ENCODE peak calls at places on chromosome 1, in eight cellular contexts. J is psoas muscle, B is PC-9, Y is vagina, Z is mammary epithelial cell, K is ovary, N is upper lobe of right lung, A is heart right ventricle. R is an unnamed sample.

GRCh38 chr1:183764981-183765380 is 39.9 kb upstream of the RGL1 start:
- DNase-seq in N (no peak), K (no peak), Z (peak; percentile 7), J (no peak), Y (no peak), A (no peak), B (no peak), R (no peak)

GRCh38 chr1:58107943-58108342 is 438.6 kb downstream of the OMA1 start:
- DNase-seq in N (no peak), B (no peak), J (no peak), K (no peak), Y (no peak), Z (no peak), A (no peak), R (no peak)

GRCh38 chr1:235050911-235051360 is 77.7 kb downstream of the TOMM20 start:
- DNase-seq in Z (no peak), A (peak; percentile 47), J (no peak), Y (no peak), K (peak; percentile 33), B (no peak), N (peak; percentile 48), R (no peak)

GRCh38 chr1:160541622-160542302 is 18.7 kb upstream of the SLAMF6 start:
- DNase-seq in B (no peak), J (no peak), Z (no peak), A (no peak), K (no peak), N (no peak), Y (no peak), R (no peak)

GRCh38 chr1:26297057-26297790 is 9.2 kb downstream of the UBXN11 start:
- DNase-seq in J (no peak), A (no peak), B (no peak), K (no peak), Y (no peak), N (no peak), Z (no peak), R (no peak)

GRCh38 chr1:66690666-66691381 is 61.4 kb upstream of the DYNLT5 start:
- DNase-seq in B (no peak), Z (no peak), J (no peak), A (no peak), Y (no peak), K (no peak), N (no peak), R (no peak)

GRCh38 chr1:227562923-227563318 is 435 bp upstream of the ZNF678 start:
- DNase-seq in Z (no peak), N (no peak), J (peak; percentile 50), Y (no peak), A (no peak), B (no peak), K (peak; percentile 20), R (no peak)

GRCh38 chr1:212512731-212513559 is 80.2 kb downstream of the NENF start:
- DNase-seq in Z (no peak), A (no peak), Y (no peak), J (no peak), N (no peak), B (peak; percentile 79), K (no peak), R (no peak)

GRCh38 chr1:93079685-93080141 is 630 bp downstream of the MTF2 start:
- DNase-seq in B (no peak), Z (peak; percentile 11), A (peak; percentile 13), K (peak; percentile 48), Y (no peak), N (peak; percentile 70), J (peak; percentile 56), R (peak; percentile 23)

GRCh38 chr1:241316372-241316771 is 40.6 kb downstream of the RGS7 start:
- DNase-seq in Z (no peak), B (no peak), Y (no peak), K (no peak), J (no peak), N (no peak), A (no peak), R (no peak)
- H3K4me3 ChIP-seq in Z (no peak overlapping the region), B (no peak overlapping the region), Y (no peak overlapping the region), K (no peak overlapping the region), J (no peak overlapping the region), N (no peak overlapping the region), A (no peak overlapping the region), R (no peak overlapping the region)

GRCh38 chr1:85628791-85629531 is 48.4 kb downstream of the CCN1 start:
- DNase-seq in Z (peak; percentile 49), J (peak; percentile 58), Y (no peak), K (no peak), B (peak; percentile 70), N (peak; percentile 77), A (peak; percentile 38), R (no peak)

GRCh38 chr1:85626818-85627217 is 46.3 kb downstream of the CCN1 start:
- DNase-seq in J (no peak), N (no peak), Y (no peak), B (no peak), K (no peak), Z (no peak), A (no peak), R (no peak)

GRCh38 chr1:85624361-85624760 is 43.8 kb downstream of the CCN1 start:
- DNase-seq in Z (no peak), B (no peak), J (no peak), A (no peak), K (no peak), Y (no peak), N (no peak), R (no peak)

DNA sequence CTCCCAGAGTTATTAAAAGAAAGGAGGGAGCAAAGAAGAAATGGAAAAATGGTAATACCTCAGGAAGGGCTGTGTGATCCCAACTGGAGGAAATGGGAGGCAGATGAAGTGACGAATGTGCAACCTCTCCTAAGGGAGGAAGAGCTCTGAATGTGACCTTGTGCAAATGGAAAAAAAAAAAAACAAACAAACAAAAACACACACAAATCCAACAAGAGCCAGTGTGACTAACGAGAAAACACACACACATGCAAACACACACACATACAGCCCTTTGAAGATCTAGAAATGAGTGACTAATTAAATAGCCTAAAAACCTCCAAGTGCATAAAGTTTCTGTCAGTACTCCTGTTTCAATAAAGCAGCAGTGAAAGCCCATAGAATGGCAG is 49.0 kb downstream of the CCN1 start:
- DNase-seq in Y (no peak), J (no peak), N (no peak), A (no peak), K (no peak), B (no peak), Z (no peak), R (no peak)
- TF ChIP-seq CTCF in Y (no peak), J (no peak), N (no peak), A (no peak), K (no peak), B (no peak), Z (no peak), R (no peak)

GRCh38 chr1:6586404-6586816 is 6.6 kb downstream of the ZBTB48 start:
- DNase-seq in N (no peak), K (no peak), B (no peak), Z (no peak), A (no peak), Y (no peak), J (no peak), R (no peak)

GRCh38 chr1:6588893-6589481 is 9.2 kb downstream of the ZBTB48 start:
- DNase-seq in Y (no peak), J (peak; percentile 72), K (no peak), Z (no peak), N (peak; percentile 74), B (no peak), A (no peak), R (no peak)

GRCh38 chr1:6585841-6586240 is 6.0 kb downstream of the ZBTB48 start:
- DNase-seq in A (no peak), B (no peak), K (no peak), N (no peak), Y (no peak), Z (no peak), J (no peak), R (no peak)

GRCh38 chr1:6588128-6588892 is 8.5 kb downstream of the ZBTB48 start:
- DNase-seq in A (no peak), Z (peak; percentile 76), Y (peak; percentile 83), K (no peak), N (peak; percentile 86), J (no peak), B (no peak), R (no peak)

DNA sequence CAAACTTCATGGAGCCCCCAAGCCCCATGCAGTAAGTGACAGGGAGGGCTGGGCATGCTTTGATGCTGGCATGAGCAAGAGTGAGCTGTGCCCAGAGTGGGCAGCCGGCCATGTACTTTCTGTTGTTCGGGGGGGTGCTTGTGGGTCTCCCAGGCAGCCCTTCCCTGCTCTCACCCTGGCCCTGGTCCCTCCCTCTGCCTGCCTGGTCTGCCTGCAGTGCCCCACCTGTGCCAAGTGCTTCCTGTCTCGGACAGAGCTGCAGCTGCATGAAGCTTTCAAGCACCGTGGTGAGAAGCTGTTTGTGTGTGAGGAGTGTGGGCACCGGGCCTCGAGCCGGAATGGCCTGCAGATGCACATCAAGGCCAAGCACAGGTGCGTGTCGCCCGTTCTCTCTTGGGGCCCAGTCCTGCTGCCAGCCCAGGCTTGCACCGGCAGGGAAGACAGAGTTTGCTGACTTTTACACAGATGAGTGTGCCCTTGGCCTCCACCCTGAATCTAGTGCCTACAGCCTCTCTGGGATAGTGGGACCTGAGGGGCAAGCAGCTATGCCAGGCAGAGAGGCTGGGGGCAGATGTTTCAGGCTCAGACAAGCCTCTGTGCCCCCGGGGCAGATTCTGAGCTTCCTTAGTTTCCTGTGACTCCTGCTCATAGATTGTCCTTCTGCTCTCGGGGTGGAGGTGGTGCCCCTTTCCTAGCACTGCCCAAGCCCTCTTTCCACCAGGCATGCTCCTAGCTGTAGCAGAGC is 7.6 kb downstream of the ZBTB48 start:
- DNase-seq in A (peak; percentile 79), Y (peak; percentile 83), K (no peak), N (peak; percentile 72), B (no peak), Z (peak; percentile 63), J (peak; percentile 93), R (no peak)
- H3K36me3 ChIP-seq in A (peaks cover 46% of the 10 kb centered on the region), Y (peaks cover 42% of the 10 kb centered on the region), K (no peaks in the 10 kb centered on the region), N (peaks cover 41% of the 10 kb centered on the region), B (no peaks in the 10 kb centered on the region), Z (peaks cover 9% of the 10 kb centered on the region), J (peaks cover 49% of the 10 kb centered on the region), R (peaks cover 36% of the 10 kb centered on the region)

DNA sequence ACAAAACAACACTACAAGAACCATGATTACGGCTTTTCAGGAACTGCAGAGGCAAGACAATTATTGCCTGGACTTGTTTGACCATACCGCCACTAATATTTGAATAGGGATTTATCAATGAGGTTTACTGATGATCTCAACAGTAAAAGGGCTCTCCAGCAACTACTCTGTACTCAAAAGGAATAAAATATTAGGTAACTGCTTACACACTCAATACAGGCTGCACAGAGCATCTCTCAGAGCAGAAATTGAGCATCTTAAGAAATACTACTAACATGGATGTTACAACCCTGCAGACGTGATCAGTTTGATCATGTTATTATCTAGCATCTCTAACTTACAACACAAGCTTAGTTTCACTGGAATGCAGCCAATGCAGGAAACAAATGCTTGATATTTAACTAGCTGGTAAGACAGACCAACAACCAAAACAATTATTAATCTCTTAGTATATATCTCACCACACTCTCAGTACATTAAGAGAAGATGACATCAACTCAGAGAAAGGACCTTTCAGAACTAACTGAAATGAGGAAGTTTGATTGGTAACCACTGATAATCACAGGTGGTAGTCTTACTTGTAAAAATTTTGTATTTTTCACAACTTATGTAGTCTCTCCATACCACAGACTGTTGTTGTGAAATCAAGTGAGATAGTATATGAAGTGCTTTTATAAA is 52.2 kb downstream of the PUM1 start:
- DNase-seq in B (no peak), J (no peak), Z (peak; percentile 63), K (no peak), Y (no peak), N (no peak), A (no peak), R (no peak)
- H3K4me3 ChIP-seq in B (no peak overlapping the region), J (no peak overlapping the region), Z (no peak overlapping the region), K (no peak overlapping the region), Y (no peak overlapping the region), N (no peak overlapping the region), A (no peak overlapping the region), R (no peak overlapping the region)

GRCh38 chr1:40592107-40592773 is 60.8 kb downstream of the ZNF684 start:
- DNase-seq in K (no peak), J (no peak), B (peak; percentile 58), Y (no peak), N (no peak), A (no peak), Z (peak; percentile 75), R (no peak)
- TF ChIP-seq CTCF in K (no peak), J (no peak), B (peak; percentile 63), Y (no peak), N (peak; percentile 42), A (no peak), Z (peak; percentile 76), R (peak; percentile 46)